ENCODE peak calls at places on chromosomes 5 and 9, in five cellular contexts. R, C, X, S and M are unnamed samples.

GRCh38 chr5:124605516-124605915 is 140.9 kb downstream of the ZNF608 start:
- DNase-seq in S (peak; percentile 44), R (no peak), X (no peak), C (no peak), M (no peak)

GRCh38 chr9:84379740-84380139 is 39.2 kb upstream of the SLC28A3 start:
- DNase-seq in C (no peak), X (no peak), S (peak; percentile 49), R (no peak), M (no peak)

GRCh38 chr5:38846379-38846967 is 661 bp downstream of the OSMR start:
- DNase-seq in R (no peak), X (no peak), C (no peak), S (peak; percentile 37), M (no peak)

GRCh38 chr5:7869474-7870136 is 657 bp downstream of the MTRR start:
- DNase-seq in X (no peak), S (peak; percentile 17), C (peak; percentile 26), R (peak; percentile 14), M (no peak)

GRCh38 chr5:181151146-181151545 is 3.8 kb downstream of the OR2V2 start:
- DNase-seq in C (no peak), X (no peak), S (peak; percentile 27), R (no peak), M (no peak)

GRCh38 chr9:71521132-71521531 is 247.2 kb downstream of the CEMIP2 start:
- DNase-seq in R (no peak), C (no peak), X (no peak), S (no peak), M (no peak)

GRCh38 chr5:143931389-143931984 is 119.5 kb downstream of the HMHB1 start:
- DNase-seq in C (no peak), S (peak; percentile 7), R (no peak), X (no peak), M (no peak)

GRCh38 chr5:4511996-4512656 is 628.0 kb upstream of the ADAMTS16 start:
- DNase-seq in C (no peak), X (no peak), R (no peak), S (peak; percentile 70), M (peak; percentile 68)

GRCh38 chr9:107637421-107638420 is 148.2 kb upstream of the KLF4 start:
- DNase-seq in C (peak; percentile 8), S (peak; percentile 80), R (peak; percentile 54), X (no peak), M (peak; percentile 69)

GRCh38 chr5:78361226-78361993 is 993 bp downstream of the SCAMP1 start:
- DNase-seq in S (peak; percentile 73), R (peak; percentile 46), C (no peak), X (no peak), M (no peak)

GRCh38 chr9:75265525-75265972 is 177.2 kb downstream of the OSTF1 start:
- DNase-seq in R (peak; percentile 67), S (peak; percentile 57), X (no peak), C (peak; percentile 30), M (peak; percentile 56)

GRCh38 chr5:41722359-41722950 is 147.8 kb downstream of the OXCT1 start:
- DNase-seq in C (no peak), X (no peak), S (no peak), R (peak; percentile 28), M (no peak)

GRCh38 chr5:94463739-94464138 is 154.7 kb downstream of the KIAA0825 start:
- DNase-seq in X (no peak), S (no peak), C (no peak), R (peak; percentile 3), M (no peak)

GRCh38 chr5:112329429-112330090 is 89.5 kb downstream of the EPB41L4A start:
- DNase-seq in C (peak; percentile 42), X (no peak), R (peak; percentile 6), S (no peak), M (no peak)

GRCh38 chr9:121888438-121888775 is 204.7 kb downstream of the TTLL11 start:
- DNase-seq in C (no peak), R (peak; percentile 87), S (peak; percentile 78), X (no peak), M (no peak)

GRCh38 chr5:143582176-143582575 is 178.7 kb upstream of the NR3C1 start:
- DNase-seq in C (no peak), X (no peak), R (no peak), S (no peak), M (no peak)

GRCh38 chr5:135694016-135694415 is 115.2 kb upstream of the CXCL14 start:
- DNase-seq in R (no peak), C (no peak), S (no peak), X (no peak), M (peak; percentile 20)

GRCh38 chr9:121317737-121318630 is 50.0 kb downstream of the GSN start:
- DNase-seq in C (no peak), X (no peak), S (no peak), R (no peak), M (no peak)

GRCh38 chr9:106945727-106946690 is 83.0 kb downstream of the ZNF462 start:
- DNase-seq in X (no peak), C (no peak), R (no peak), S (peak; percentile 64), M (no peak)

GRCh38 chr5:142325677-142326479 is 1.1 kb upstream of the SPRY4 start:
- DNase-seq in C (no peak), R (peak; percentile 98), X (no peak), S (peak; percentile 89), M (peak; percentile 86)

GRCh38 chr9:126615251-126615790 is 1.6 kb downstream of the LMX1B start:
- DNase-seq in X (no peak), R (no peak), C (peak; percentile 39), S (peak; percentile 45), M (peak; percentile 67)

GRCh38 chr9:21228122-21228521 is at the start of gene IFNA17:
- DNase-seq in R (no peak), S (no peak), X (no peak), C (no peak), M (no peak)

GRCh38 chr9:126693428-126693931 is 79.8 kb downstream of the LMX1B start:
- DNase-seq in S (no peak), X (no peak), C (no peak), R (no peak), M (peak; percentile 42)

GRCh38 chr9:136610426-136610825 is 52.3 kb upstream of the EGFL7 start:
- DNase-seq in R (no peak), C (no peak), S (no peak), X (no peak), M (no peak)

GRCh38 chr9:133290751-133291302 is 15.8 kb upstream of the ABO start:
- DNase-seq in R (no peak), S (no peak), C (no peak), X (no peak), M (no peak)

GRCh38 chr5:67154518-67155206 is 41.9 kb downstream of the CD180 start:
- DNase-seq in C (no peak), S (no peak), X (no peak), R (peak; percentile 27), M (no peak)

GRCh38 chr5:66959668-66960067 is 236.9 kb downstream of the CD180 start:
- DNase-seq in C (no peak), X (no peak), S (no peak), R (no peak), M (no peak)

GRCh38 chr5:103829585-103829984 is 267.0 kb upstream of the NUDT12 start:
- DNase-seq in S (no peak), X (no peak), R (no peak), C (no peak), M (no peak)

GRCh38 chr5:79611046-79611829 is 1.0 kb upstream of the TENT2 start:
- DNase-seq in C (no peak), X (no peak), S (no peak), R (no peak), M (no peak)

GRCh38 chr9:137277329-137278041 is at the start of gene TOR4A:
- DNase-seq in X (no peak), R (no peak), C (peak; percentile 69), S (peak; percentile 96), M (peak; percentile 74)

GRCh38 chr9:113373255-113373654 is 3.5 kb downstream of the HDHD3 start:
- DNase-seq in X (no peak), S (no peak), R (no peak), C (no peak), M (no peak)

GRCh38 chr9:107312651-107313050 is 29.6 kb downstream of the RAD23B start:
- DNase-seq in C (no peak), X (no peak), R (no peak), S (no peak), M (peak; percentile 71)

GRCh38 chr9:129052592-129052991 is 16.2 kb downstream of the MIGA2 start:
- DNase-seq in R (no peak), C (no peak), S (peak; percentile 90), X (no peak), M (no peak)

GRCh38 chr5:138544171-138545134 is 1.4 kb upstream of the ETF1 start:
- DNase-seq in R (no peak), S (peak; percentile 48), X (no peak), C (no peak), M (no peak)

GRCh38 chr5:1101991-1102713 is 9.7 kb downstream of the SLC12A7 start:
- DNase-seq in R (peak; percentile 58), C (no peak), X (no peak), S (no peak), M (peak; percentile 89)

GRCh38 chr9:106874657-106875056 is 11.7 kb downstream of the ZNF462 start:
- DNase-seq in C (no peak), X (no peak), R (no peak), S (no peak), M (no peak)